ENCODE peak calls at places on chromosomes 2 and 18, in ten cellular contexts. T is CD4-positive, alpha-beta T cell; R is suprapubic skin; G is IMR-90; C is fibroblast of mammary gland; S is A673; H is neural crest cell; O is AG10803; Q is GM12865; B is ascending aorta. A is an unnamed sample.
A peak's percentile ranks its signal among the peaks of the same experiment; 100 is the strongest.

GRCh38 chr2:46737577-46737976 is 178.0 kb downstream of the MCFD2 start:
- DNase-seq in T (no peak), R (no peak), G (peak; percentile 80), C (peak; percentile 59), S (no peak), H (no peak), O (no peak), Q (no peak), B (no peak), A (peak; percentile 19)

GRCh38 chr2:171789956-171790355 is 102.7 kb downstream of the DYNC1I2 start:
- DNase-seq in T (no peak), R (no peak), G (no peak), C (no peak), S (no peak), H (no peak), O (no peak), Q (no peak), B (no peak), A (no peak)

GRCh38 chr2:204491528-204491927 is 53.7 kb upstream of the PARD3B start:
- DNase-seq in T (no peak), R (no peak), G (no peak), C (peak; percentile 29), S (peak; percentile 72), H (no peak), O (peak; percentile 45), Q (no peak), B (no peak), A (peak; percentile 72)

GRCh38 chr2:85975581-85975980 is 86.8 kb upstream of the ST3GAL5 start:
- DNase-seq in T (no peak), R (peak; percentile 41), G (no peak), C (no peak), S (no peak), H (no peak), O (no peak), Q (no peak), B (no peak), A (no peak)

GRCh38 chr2:223314831-223315230 is 262.8 kb downstream of the KCNE4 start:
- DNase-seq in T (no peak), R (no peak), G (peak; percentile 26), C (peak; percentile 15), S (peak; percentile 34), H (no peak), O (no peak), Q (no peak), B (no peak), A (no peak)

GRCh38 chr2:205716126-205716525 is 33.8 kb downstream of the NRP2 start:
- DNase-seq in T (no peak), R (no peak), G (no peak), C (no peak), S (no peak), H (no peak), O (no peak), Q (no peak), B (no peak), A (no peak)

GRCh38 chr2:167181134-167181533 is 292.9 kb downstream of the XIRP2 start:
- DNase-seq in T (no peak), R (no peak), G (peak; percentile 79), C (peak; percentile 85), S (no peak), H (no peak), O (peak; percentile 58), Q (no peak), B (no peak), A (peak; percentile 47)

GRCh38 chr18:45332911-45333310 is 282.4 kb upstream of the SLC14A2 start:
- DNase-seq in T (no peak), R (no peak), G (no peak), C (no peak), S (no peak), H (no peak), O (peak; percentile 45), Q (no peak), B (no peak), A (no peak)

GRCh38 chr2:174078275-174078674 is 113.1 kb upstream of the SP3 start:
- DNase-seq in T (no peak), R (no peak), G (peak; percentile 12), C (peak; percentile 34), S (peak; percentile 17), H (no peak), O (peak; percentile 25), Q (no peak), B (no peak), A (no peak)
- TF ChIP-seq CTCF in T (peak; percentile 42), R (no peak), G (peak; percentile 47), C (peak; percentile 61), S (peak; percentile 54), H (peak; percentile 67), O (peak; percentile 63), Q (peak; percentile 21), B (peak; percentile 45), A (peak; percentile 57)

GRCh38 chr18:76687271-76688006 is 134.9 kb upstream of the ZNF236 start:
- DNase-seq in T (no peak), R (no peak), G (peak; percentile 15), C (peak; percentile 62), S (peak; percentile 21), H (no peak), O (no peak), Q (no peak), B (no peak), A (peak; percentile 54)

GRCh38 chr18:76688724-76689472 is 133.5 kb upstream of the ZNF236 start:
- DNase-seq in T (no peak), R (no peak), G (no peak), C (no peak), S (no peak), H (no peak), O (no peak), Q (no peak), B (no peak), A (no peak)

GRCh38 chr18:76686737-76687231 is 135.6 kb upstream of the ZNF236 start:
- DNase-seq in T (no peak), R (peak; percentile 81), G (peak; percentile 57), C (peak; percentile 78), S (peak; percentile 75), H (peak; percentile 57), O (peak; percentile 65), Q (peak; percentile 48), B (no peak), A (peak; percentile 62)

GRCh38 chr18:76689646-76690264 is 132.6 kb upstream of the ZNF236 start:
- DNase-seq in T (no peak), R (peak; percentile 16), G (no peak), C (no peak), S (no peak), H (no peak), O (no peak), Q (no peak), B (no peak), A (no peak)

GRCh38 chr18:76691800-76692199 is 130.6 kb upstream of the ZNF236 start:
- DNase-seq in T (no peak), R (peak; percentile 40), G (peak; percentile 22), C (peak; percentile 52), S (no peak), H (no peak), O (no peak), Q (no peak), B (no peak), A (no peak)
- TF ChIP-seq CTCF in T (no peak), R (no peak), G (no peak), C (no peak), S (no peak), H (no peak), O (no peak), Q (no peak), B (no peak), A (no peak)

GRCh38 chr2:148645925-148646559 is 1.5 kb downstream of the EPC2 start:
- DNase-seq in T (peak; percentile 65), R (peak; percentile 64), G (peak; percentile 92), C (peak; percentile 89), S (peak; percentile 83), H (no peak), O (peak; percentile 91), Q (peak; percentile 90), B (no peak), A (peak; percentile 86)

GRCh38 chr2:148643998-148644884 is at the start of gene EPC2:
- DNase-seq in T (peak; percentile 88), R (peak; percentile 89), G (peak; percentile 80), C (peak; percentile 75), S (peak; percentile 87), H (peak; percentile 91), O (peak; percentile 75), Q (peak; percentile 90), B (peak; percentile 33), A (peak; percentile 78)

GRCh38 chr2:148644885-148645134 is 259 bp downstream of the EPC2 start:
- DNase-seq in T (no peak), R (no peak), G (no peak), C (no peak), S (no peak), H (no peak), O (no peak), Q (no peak), B (no peak), A (no peak)

GRCh38 chr2:148643421-148643820 is 1.1 kb upstream of the EPC2 start:
- DNase-seq in T (no peak), R (no peak), G (no peak), C (no peak), S (no peak), H (no peak), O (no peak), Q (peak; percentile 79), B (no peak), A (no peak)

DNA sequence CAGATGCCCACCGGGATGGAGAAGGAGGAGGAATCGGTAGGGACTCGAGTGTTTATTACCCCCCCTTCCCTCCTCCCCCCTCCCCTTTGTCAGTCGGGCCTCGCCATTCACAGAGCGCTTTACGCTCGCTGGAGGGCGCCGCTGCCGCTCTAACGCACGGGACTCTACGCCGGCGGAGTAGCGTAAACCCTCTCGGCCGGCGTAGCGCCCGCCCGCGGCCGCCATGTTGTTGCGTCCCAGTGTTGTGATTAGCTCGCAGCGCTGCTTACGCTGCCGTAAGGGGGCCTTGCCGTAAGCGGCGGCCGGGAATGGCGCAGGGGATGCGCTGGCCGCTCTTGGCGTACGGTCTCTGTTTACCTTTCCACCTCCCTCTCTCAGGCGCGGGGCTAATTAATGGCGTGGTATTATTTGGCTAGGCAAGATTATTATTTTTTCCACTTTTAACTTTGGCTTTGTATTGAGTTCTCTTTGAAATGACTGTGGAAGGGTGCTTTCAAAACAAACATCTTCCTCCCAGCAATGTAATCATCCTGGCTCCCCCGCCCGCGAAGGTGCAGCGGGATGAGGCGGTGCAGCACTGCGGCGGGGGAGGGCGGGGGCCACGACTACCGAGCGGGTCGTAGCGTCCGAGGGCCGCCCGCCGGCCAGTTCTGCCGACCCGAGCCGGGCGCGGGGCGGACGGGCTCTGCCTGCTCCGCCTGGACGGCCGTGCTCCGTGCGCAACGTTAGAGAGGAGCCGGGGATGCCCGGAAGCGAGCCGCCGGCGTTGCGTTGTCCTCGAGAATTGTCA is 779 bp downstream of the EPC2 start:
- DNase-seq in T (peak; percentile 93), R (peak; percentile 96), G (peak; percentile 90), C (peak; percentile 85), S (peak; percentile 96), H (peak; percentile 95), O (peak; percentile 87), Q (peak; percentile 92), B (peak; percentile 75), A (peak; percentile 81)
- TF ChIP-seq CTCF in T (no peak), R (no peak), G (peak; percentile 37), C (no peak), S (peak; percentile 31), H (no peak), O (peak; percentile 35), Q (peak; percentile 27), B (peak; percentile 40), A (peak; percentile 67)

GRCh38 chr2:133884739-133885381 is 316.6 kb upstream of the NCKAP5 start:
- DNase-seq in T (no peak), R (no peak), G (peak; percentile 51), C (peak; percentile 11), S (peak; percentile 33), H (no peak), O (peak; percentile 34), Q (peak; percentile 31), B (no peak), A (peak; percentile 13)
- TF ChIP-seq CTCF in T (no peak), R (no peak), G (peak; percentile 64), C (no peak), S (peak; percentile 48), H (peak; percentile 22), O (peak; percentile 44), Q (no peak), B (no peak), A (peak; percentile 61)

A was measured in foreskin keratinocyte.